ENCODE peak calls at places on chromosomes 13 and 19, in eight cellular contexts. J, X, Q, L, O, N, Y and A are unnamed samples.

GRCh38 chr13:77698211-77699058 is 948 bp downstream of the SLAIN1 start:
- DNase-seq in O (no peak), Q (peak; percentile 1), Y (peak; percentile 14), J (peak; percentile 85), N (peak; percentile 46), L (peak; percentile 18), X (peak; percentile 64), A (peak; percentile 27)

GRCh38 chr13:97076898-97077297 is 82.6 kb upstream of the OXGR1 start:
- DNase-seq in J (no peak), L (no peak), O (no peak), Y (no peak), Q (no peak), N (no peak), X (no peak), A (no peak)

GRCh38 chr19:2827022-2827421 is 7.4 kb downstream of the ZNF554 start:
- DNase-seq in J (no peak), O (no peak), L (no peak), N (no peak), Q (no peak), Y (no peak), X (no peak), A (no peak)

GRCh38 chr13:39036212-39036611 is 1.7 kb downstream of the PROSER1 start:
- DNase-seq in X (no peak), N (no peak), Y (peak; percentile 17), L (no peak), O (no peak), J (no peak), Q (no peak), A (no peak)

GRCh38 chr13:49954674-49955455 is 18.7 kb upstream of the SPRYD7 start:
- DNase-seq in Q (no peak), N (no peak), J (no peak), X (no peak), L (no peak), O (no peak), Y (no peak), A (no peak)

GRCh38 chr19:14117668-14118164 is at the start of gene PRKACA:
- DNase-seq in L (peak; percentile 100), Q (peak; percentile 97), O (peak; percentile 95), Y (peak; percentile 99), N (peak; percentile 99), J (peak; percentile 100), X (peak; percentile 99), A (peak; percentile 98)

GRCh38 chr19:50269653-50270052 is 59.5 kb downstream of the KCNC3 start:
- DNase-seq in X (no peak), N (no peak), L (no peak), Y (no peak), O (no peak), Q (no peak), J (no peak), A (no peak)

GRCh38 chr13:59094149-59094548 is 1069.6 kb downstream of the DIAPH3 start:
- DNase-seq in X (no peak), Q (no peak), Y (no peak), O (no peak), N (no peak), J (no peak), L (no peak), A (no peak)

GRCh38 chr19:47066376-47067214 is 18.2 kb upstream of the TMEM160 start:
- DNase-seq in L (no peak), Y (no peak), N (no peak), O (no peak), Q (no peak), J (no peak), X (no peak), A (no peak)

GRCh38 chr19:17398902-17399527 is 5.0 kb upstream of the CCDC194 start:
- DNase-seq in Q (no peak), Y (no peak), L (no peak), N (no peak), O (no peak), X (no peak), J (no peak), A (no peak)

GRCh38 chr19:49710372-49710951 is 19.5 kb downstream of the CPT1C start:
- DNase-seq in L (no peak), N (no peak), X (no peak), Q (no peak), Y (peak; percentile 82), O (no peak), J (no peak), A (no peak)

GRCh38 chr19:16232568-16232967 is 34.9 kb downstream of the AP1M1 start:
- DNase-seq in L (no peak), Y (no peak), X (no peak), J (peak; percentile 61), N (no peak), O (no peak), Q (no peak), A (no peak)

GRCh38 chr13:65456150-65456912 is 1773.8 kb downstream of the PCDH9 start:
- DNase-seq in N (no peak), L (no peak), Q (no peak), J (no peak), O (no peak), Y (no peak), X (no peak), A (no peak)

GRCh38 chr13:31096624-31097302 is 64.9 kb downstream of the HSPH1 start:
- DNase-seq in J (peak; percentile 68), X (no peak), O (no peak), L (no peak), N (peak; percentile 33), Y (no peak), Q (peak; percentile 30), A (no peak)

GRCh38 chr13:113058988-113059850 is 46.4 kb upstream of the F7 start:
- DNase-seq in L (no peak), X (no peak), Q (no peak), Y (no peak), J (no peak), O (no peak), N (no peak), A (no peak)

GRCh38 chr19:676343-677105 is at the start of gene FSTL3:
- DNase-seq in Y (peak; percentile 37), J (no peak), N (no peak), X (no peak), O (no peak), L (peak; percentile 58), Q (no peak), A (no peak)

GRCh38 chr13:18993884-18994660 is 187.6 kb downstream of the TUBA3C start:
- DNase-seq in Q (no peak), O (no peak), Y (no peak), X (no peak), L (peak; percentile 15), N (peak; percentile 50), J (no peak), A (no peak)